ENCODE peak calls at places on chromosomes 11 and 22, in seven cellular contexts. E, Q, Y, V, C, J and P are unnamed samples.

GRCh38 chr11:12540913-12541587 is 133.2 kb upstream of the TEAD1 start:
- DNase-seq in C (no peak), V (no peak), Y (no peak), J (peak; percentile 91), Q (no peak), E (no peak), P (no peak)

GRCh38 chr22:27317156-27317555 is 484.4 kb downstream of the MN1 start:
- DNase-seq in Q (no peak), C (no peak), V (no peak), J (no peak), Y (no peak), E (no peak), P (no peak)

GRCh38 chr11:134466035-134466908 is 54.2 kb upstream of the B3GAT1 start:
- DNase-seq in Q (no peak), J (no peak), C (no peak), Y (no peak), V (no peak), E (no peak), P (no peak)

GRCh38 chr22:19679476-19680099 is 34.7 kb upstream of the SEPTIN5 start:
- DNase-seq in E (no peak), V (no peak), Y (peak; percentile 49), C (peak; percentile 25), J (no peak), Q (peak; percentile 14), P (no peak)

GRCh38 chr22:45787770-45788169 is 116.1 kb downstream of the ATXN10 start:
- DNase-seq in Y (no peak), V (no peak), C (no peak), E (no peak), J (no peak), Q (no peak), P (no peak)

GRCh38 chr11:106442032-106442431 is 364.6 kb downstream of the AASDHPPT start:
- DNase-seq in Y (no peak), Q (no peak), V (no peak), E (no peak), J (no peak), C (no peak), P (no peak)

GRCh38 chr11:37353192-37353591 is 755.2 kb upstream of the RAG2 start:
- DNase-seq in Q (no peak), J (no peak), C (no peak), V (no peak), E (no peak), Y (no peak), P (no peak)

GRCh38 chr11:72685560-72686480 is 11.6 kb upstream of the PDE2A start:
- DNase-seq in Q (peak; percentile 45), C (peak; percentile 13), E (no peak), V (no peak), J (no peak), Y (no peak), P (no peak)

GRCh38 chr11:116190206-116190605 is 582.6 kb downstream of the BUD13 start:
- DNase-seq in Y (no peak), C (no peak), E (no peak), J (no peak), V (no peak), Q (no peak), P (no peak)

GRCh38 chr11:129143335-129143734 is 48.8 kb downstream of the ARHGAP32 start:
- DNase-seq in Y (no peak), Q (no peak), V (peak; percentile 41), E (peak; percentile 90), C (no peak), J (peak; percentile 98), P (peak; percentile 90)

GRCh38 chr11:68313574-68314202 is 1.3 kb downstream of the LRP5 start:
- DNase-seq in Q (no peak), J (no peak), E (no peak), Y (no peak), V (no peak), C (no peak), P (no peak)

GRCh38 chr11:118923721-118924587 is 1.8 kb downstream of the BCL9L start:
- DNase-seq in Y (no peak), J (no peak), V (no peak), E (no peak), C (no peak), Q (no peak), P (no peak)

GRCh38 chr22:39405346-39406085 is 5.9 kb downstream of the TAB1 start:
- DNase-seq in V (peak; percentile 76), C (no peak), Q (no peak), E (no peak), J (peak; percentile 57), Y (no peak), P (no peak)

GRCh38 chr11:104727768-104728167 is 170.5 kb downstream of the CASP12 start:
- DNase-seq in Q (no peak), J (no peak), V (no peak), C (no peak), Y (no peak), E (no peak), P (no peak)